ENCODE peak calls at places on chromosomes 6 and 20, in nine cellular contexts. C, O, V, D, L, Y, E, B and N are unnamed samples.

GRCh38 chr6:31834367-31834703 is 6.8 kb downstream of the HSPA1B start:
- DNase-seq in V (peak), D (peak), B (no peak), L (peak), O (no peak), C (peak), E (peak), Y (peak), N (no peak)

GRCh38 chr6:90948540-90948939 is 361.7 kb upstream of the MAP3K7 start:
- DNase-seq in O (no peak), L (no peak), V (no peak), B (no peak), E (no peak), C (no peak), Y (no peak), D (no peak), N (no peak)

GRCh38 chr6:99943846-99944245 is 50.2 kb downstream of the MCHR2 start:
- DNase-seq in D (no peak), V (no peak), B (no peak), Y (no peak), E (no peak), L (no peak), C (no peak), O (no peak), N (no peak)

GRCh38 chr20:20547221-20547875 is 165.1 kb downstream of the RALGAPA2 start:
- DNase-seq in O (no peak), V (no peak), L (no peak), B (peak), C (no peak), E (no peak), Y (no peak), D (no peak), N (no peak)

GRCh38 chr6:23533311-23533710 is 592.7 kb upstream of the NRSN1 start:
- DNase-seq in Y (no peak), C (no peak), V (no peak), B (no peak), E (no peak), O (no peak), L (no peak), D (no peak), N (no peak)

GRCh38 chr6:170461556-170462365 is 91.3 kb downstream of the PSMB1 start:
- DNase-seq in D (no peak), O (no peak), B (no peak), E (no peak), Y (no peak), C (no peak), V (no peak), L (no peak), N (no peak)

GRCh38 chr6:1393641-1394283 is 4.4 kb downstream of the FOXF2 start:
- DNase-seq in V (no peak), C (no peak), O (no peak), L (no peak), B (no peak), E (no peak), Y (no peak), D (no peak), N (no peak)

GRCh38 chr6:22756365-22756764 is 187.0 kb downstream of the HDGFL1 start:
- DNase-seq in Y (no peak), O (no peak), B (peak), V (no peak), E (no peak), C (no peak), D (no peak), L (no peak), N (no peak)

GRCh38 chr20:17480696-17481095 is 50.5 kb downstream of the BFSP1 start:
- DNase-seq in E (no peak), C (no peak), B (no peak), L (no peak), Y (no peak), V (no peak), O (no peak), D (no peak), N (no peak)